ENCODE peak calls at places on chromosomes 3 and 15, in seven cellular contexts. L is endothelial cell of umbilical vein, R is SK-N-SH, J is stomach, K is prostate gland, P is upper lobe of left lung, F is breast epithelium. V is an unnamed sample.
A peak's percentile ranks its signal among the peaks of the same experiment; 100 is the strongest.

GRCh38 chr15:77402740-77403379 is 17.0 kb downstream of the PEAK1 start:
- DNase-seq in J (no peak), P (no peak), K (no peak), R (no peak), L (peak; percentile 45), F (no peak), V (no peak)

GRCh38 chr3:138640537-138640936 is 32.0 kb downstream of the FAIM start:
- DNase-seq in P (no peak), R (no peak), K (no peak), F (no peak), L (no peak), J (no peak), V (no peak)

GRCh38 chr15:72616491-72617210 is 37.8 kb upstream of the GOLGA6B start:
- DNase-seq in J (no peak), R (no peak), L (no peak), K (no peak), F (no peak), P (no peak), V (no peak)

GRCh38 chr15:76930831-76931396 is 635 bp upstream of the RCN2 start:
- DNase-seq in J (no peak), L (no peak), P (no peak), F (no peak), K (no peak), R (no peak), V (no peak)

GRCh38 chr3:186938716-186939115 is 8.4 kb downstream of the ST6GAL1 start:
- DNase-seq in P (no peak), K (no peak), R (no peak), F (no peak), J (no peak), L (no peak), V (no peak)

GRCh38 chr3:79618883-79619282 is 148.9 kb downstream of the ROBO1 start:
- DNase-seq in L (no peak), F (no peak), R (no peak), J (no peak), K (no peak), P (no peak), V (no peak)

GRCh38 chr3:140501054-140501769 is 176.7 kb upstream of the TRIM42 start:
- DNase-seq in J (no peak), F (no peak), K (no peak), P (no peak), R (no peak), L (no peak), V (no peak)

GRCh38 chr3:9698293-9698692 is 5.3 kb upstream of the CPNE9 start:
- DNase-seq in R (no peak), L (no peak), K (no peak), P (no peak), J (no peak), F (no peak), V (no peak)

GRCh38 chr3:160756907-160757623 is 1.0 kb downstream of the PPM1L start:
- DNase-seq in J (peak; percentile 32), F (no peak), P (no peak), R (peak; percentile 4), K (no peak), L (peak; percentile 1), V (no peak)

GRCh38 chr3:146277953-146278631 is 27.2 kb upstream of the PLSCR4 start:
- DNase-seq in L (peak; percentile 97), J (no peak), R (no peak), K (no peak), F (no peak), P (no peak), V (no peak)

GRCh38 chr3:85298032-85298431 is 339.2 kb downstream of the CADM2 start:
- DNase-seq in L (no peak), J (no peak), K (no peak), R (no peak), P (no peak), F (no peak), V (no peak)

GRCh38 chr15:56243117-56243773 is 434 bp downstream of the RFX7 start:
- DNase-seq in L (peak; percentile 32), P (peak; percentile 29), K (peak; percentile 33), J (peak; percentile 31), R (peak; percentile 79), F (no peak), V (peak; percentile 76)

GRCh38 chr3:1118074-1118473 is 25.2 kb downstream of the CNTN6 start:
- DNase-seq in K (no peak), F (no peak), R (no peak), P (no peak), J (no peak), L (no peak), V (no peak)

GRCh38 chr3:27796365-27796875 is 74.3 kb upstream of the EOMES start:
- DNase-seq in P (no peak), K (no peak), R (no peak), L (no peak), J (no peak), F (no peak), V (no peak)

GRCh38 chr3:139935071-139935865 is at the start of gene CLSTN2:
- DNase-seq in R (peak; percentile 92), P (peak; percentile 22), J (peak; percentile 38), L (no peak), K (peak; percentile 17), F (peak; percentile 72), V (peak; percentile 76)

GRCh38 chr3:134249442-134249841 is 1.2 kb downstream of the RYK start:
- DNase-seq in J (no peak), F (no peak), K (no peak), P (no peak), L (peak; percentile 28), R (no peak), V (no peak)

GRCh38 chr15:35499723-35500122 is 46.2 kb downstream of the DPH6 start:
- DNase-seq in P (no peak), L (no peak), J (no peak), F (no peak), R (no peak), K (peak; percentile 12), V (no peak)
- H3K9me3 ChIP-seq in P (no peaks in the 10 kb centered on the region), L (no peaks in the 10 kb centered on the region), J (no peaks in the 10 kb centered on the region), F (no peaks in the 10 kb centered on the region), R (no peaks in the 10 kb centered on the region), K (no peaks in the 10 kb centered on the region), V (no peaks in the 10 kb centered on the region)

DNA sequence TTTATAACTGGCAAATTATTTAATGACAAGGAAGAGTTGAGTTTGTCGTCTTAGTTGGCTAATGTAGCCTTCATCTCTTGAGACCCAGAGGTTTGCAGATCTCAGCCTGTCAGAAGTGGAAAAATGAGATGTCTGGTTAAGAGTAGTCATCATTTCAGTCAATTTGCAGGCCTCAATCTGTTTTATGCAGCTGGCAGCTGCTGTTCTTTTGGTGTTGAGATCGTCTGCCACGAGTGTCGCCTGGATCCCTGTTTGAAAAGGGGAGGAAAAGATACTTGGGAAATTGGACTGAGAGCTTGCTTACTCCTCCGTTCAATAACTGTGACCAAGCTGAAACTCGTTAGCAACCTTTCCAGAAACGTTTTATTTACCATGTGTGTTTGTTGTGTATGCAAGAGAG is 2.3 kb downstream of the PHLDB2 start:
- DNase-seq in J (no peak), P (no peak), R (no peak), K (no peak), F (no peak), L (peak; percentile 50), V (no peak)
- H3K4me3 ChIP-seq in J (peak overlapping the region; percentile 79), P (peak overlapping the region; percentile 65), R (peak overlapping the region; percentile 82), K (no peak overlapping the region), F (peak overlapping the region; percentile 86), L (peak overlapping the region; percentile 93), V (peak overlapping the region; percentile 90)

DNA sequence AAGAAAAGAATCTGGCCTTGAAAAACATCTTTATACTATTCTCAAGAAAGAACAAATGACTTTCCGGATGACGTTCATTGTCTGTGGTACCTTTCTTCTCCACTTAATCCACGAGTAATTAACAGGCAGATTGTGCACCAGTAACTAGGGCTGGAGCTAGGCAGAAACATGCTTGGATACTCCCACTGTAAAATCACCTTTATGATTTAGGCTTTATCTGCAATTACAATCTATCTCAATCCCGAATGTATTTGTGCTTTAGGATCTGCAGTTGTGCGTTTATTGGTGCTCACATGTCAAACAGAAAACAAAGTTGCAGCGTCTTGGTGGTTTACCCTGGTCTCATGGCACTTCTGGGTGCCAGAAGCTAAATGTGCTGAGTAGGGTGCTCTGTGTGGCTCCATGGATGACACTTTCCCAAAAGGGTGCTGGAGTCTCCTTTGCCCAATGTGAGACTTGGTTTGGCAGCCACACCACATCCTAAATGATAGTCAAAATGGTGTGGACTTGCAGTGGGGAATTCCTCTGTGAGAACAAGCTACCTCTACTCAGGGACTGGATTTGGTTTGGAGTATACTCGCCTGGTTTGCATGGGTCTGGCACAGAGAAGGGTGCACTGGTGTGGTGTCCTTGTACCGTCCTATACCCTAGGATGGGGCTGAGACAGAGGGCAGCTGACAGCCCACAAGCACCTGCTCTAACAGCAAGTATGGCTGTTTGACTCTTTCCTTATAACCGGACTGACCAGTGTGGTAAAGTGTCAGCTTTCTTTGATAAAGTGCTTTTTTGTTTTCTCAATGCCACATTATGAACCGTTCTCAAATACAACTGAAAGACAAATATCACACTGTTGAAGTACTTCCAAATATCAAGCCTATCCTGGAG is 7.7 kb downstream of the SERP1 start:
- DNase-seq in P (peak; percentile 29), K (peak; percentile 47), R (no peak), L (no peak), J (no peak), F (no peak), V (no peak)
- TF ChIP-seq POLR2AphosphoS5 in P (no peak), K (peak; percentile 77), R (no peak), L (no peak), J (peak; percentile 42), F (no peak), V (no peak)

DNA sequence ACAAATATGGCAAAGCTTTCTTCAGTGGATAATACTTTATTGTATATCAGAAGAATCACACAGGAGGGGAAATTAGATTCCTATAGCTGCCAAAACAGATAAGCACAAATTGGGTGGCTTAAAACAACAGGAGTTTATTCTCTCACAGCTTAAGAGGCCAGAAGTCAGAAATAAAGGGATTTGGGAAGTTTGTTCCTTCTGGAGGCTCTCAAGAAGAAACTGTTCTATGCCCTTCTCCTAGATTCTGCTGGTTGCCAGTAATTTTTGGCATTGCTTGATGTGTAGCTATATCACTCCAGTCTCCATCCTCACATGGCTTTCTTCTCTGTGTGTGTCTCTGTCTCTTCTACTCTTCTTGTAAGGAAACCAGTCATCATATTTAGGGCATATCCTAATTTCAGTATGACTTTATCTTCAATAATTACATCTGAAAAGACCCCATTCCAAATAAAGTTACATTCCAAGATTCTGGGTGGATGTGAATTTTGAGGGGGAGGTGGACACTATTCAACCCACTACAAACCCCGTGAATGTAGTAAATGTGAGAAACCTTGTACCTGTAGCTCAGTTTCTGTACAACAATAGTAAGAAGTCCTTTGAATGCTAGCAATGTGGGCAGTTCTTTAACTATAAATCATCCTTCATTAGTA is 22.2 kb upstream of the WNT7A start:
- DNase-seq in L (no peak), P (no peak), J (no peak), R (no peak), K (no peak), F (no peak), V (no peak)
- H3K9me3 ChIP-seq in L (no peaks in the 10 kb centered on the region), P (peaks cover 68% of the 10 kb centered on the region), J (peaks cover 70% of the 10 kb centered on the region), R (peaks cover 15% of the 10 kb centered on the region), K (no peaks in the 10 kb centered on the region), F (peaks cover 64% of the 10 kb centered on the region), V (peaks cover 43% of the 10 kb centered on the region)

GRCh38 chr3:185789891-185790830 is 34.7 kb downstream of the IGF2BP2 start:
- DNase-seq in K (no peak), P (no peak), J (no peak), R (no peak), L (peak; percentile 57), F (no peak), V (no peak)
- H3K4me3 ChIP-seq in K (no peak overlapping the region), P (no peak overlapping the region), J (no peak overlapping the region), R (no peak overlapping the region), L (no peak overlapping the region), F (no peak overlapping the region), V (no peak overlapping the region)

V was measured in suprapubic skin.